ENCODE peak calls at places on chromosomes 6 and 20, in four cellular contexts. X is left ventricle myocardium inferior, L is coronary artery, T is neural progenitor cell. C is an unnamed sample.

GRCh38 chr20:1674990-1675389 is 17.4 kb upstream of the SIRPG start:
- DNase-seq in X (no peak), L (no peak), T (no peak), C (no peak)

GRCh38 chr6:99588618-99589289 is 17.9 kb upstream of the PRDM13 start:
- DNase-seq in X (peak), L (no peak), T (peak), C (no peak)

GRCh38 chr6:139369568-139370046 is 4.8 kb downstream of the CITED2 start:
- DNase-seq in X (no peak), L (no peak), T (peak), C (no peak)

GRCh38 chr6:155186052-155186658 is 77.7 kb upstream of the CLDN20 start:
- DNase-seq in X (no peak), L (no peak), T (no peak), C (no peak)

GRCh38 chr6:34292954-34293353 is 44.1 kb upstream of the SMIM29 start:
- DNase-seq in X (no peak), L (no peak), T (no peak), C (no peak)

GRCh38 chr6:29641430-29642213 is 8.6 kb upstream of the GABBR1 start:
- DNase-seq in X (no peak), L (no peak), T (no peak), C (no peak)

GRCh38 chr6:6283747-6284146 is 36.7 kb downstream of the F13A1 start:
- DNase-seq in X (no peak), L (no peak), T (no peak), C (no peak)

GRCh38 chr20:16749573-16749972 is 1.4 kb downstream of the OTOR start:
- DNase-seq in X (no peak), L (no peak), T (peak), C (no peak)

GRCh38 chr6:122614303-122614702 is 4.1 kb downstream of the PKIB start:
- DNase-seq in X (no peak), L (no peak), T (no peak), C (no peak)

GRCh38 chr20:34920055-34920454 is 35.6 kb downstream of the GSS start:
- DNase-seq in X (no peak), L (no peak), T (no peak), C (no peak)

GRCh38 chr6:137102851-137103492 is 58.2 kb upstream of the IL20RA start:
- DNase-seq in X (no peak), L (no peak), T (no peak), C (no peak)

GRCh38 chr6:150417899-150418824 is 49.4 kb downstream of the IYD start:
- DNase-seq in X (no peak), L (no peak), T (peak), C (no peak)

GRCh38 chr6:29702519-29703103 is 20.6 kb upstream of the HLA-F start:
- DNase-seq in X (peak), L (no peak), T (peak), C (peak)

GRCh38 chr6:28923318-28924102 is at the start of gene TRIM27:
- DNase-seq in X (peak), L (peak), T (peak), C (no peak)

GRCh38 chr20:61524956-61525666 is 273.1 kb downstream of the CDH4 start:
- DNase-seq in X (no peak), L (no peak), T (no peak), C (no peak)

GRCh38 chr6:161011509-161012480 is 20.2 kb downstream of the MAP3K4 start:
- DNase-seq in X (no peak), L (no peak), T (peak), C (no peak)

GRCh38 chr20:60137657-60138245 is 179.5 kb downstream of the CDH26 start:
- DNase-seq in X (no peak), L (no peak), T (peak), C (no peak)

GRCh38 chr6:1143655-1144054 is 168.2 kb upstream of the FOXQ1 start:
- DNase-seq in X (no peak), L (no peak), T (no peak), C (no peak)

GRCh38 chr6:168628732-168629245 is 187.8 kb downstream of the SMOC2 start:
- DNase-seq in X (no peak), L (no peak), T (no peak), C (no peak)

GRCh38 chr20:1324598-1325172 is 4.3 kb downstream of the SDCBP2 start:
- DNase-seq in X (no peak), L (peak), T (no peak), C (no peak)

GRCh38 chr20:35273449-35274171 is 4.3 kb downstream of the MMP24OS start:
- DNase-seq in X (no peak), L (no peak), T (peak), C (peak)

GRCh38 chr6:17503051-17503450 is 97.1 kb upstream of the FAM8A1 start:
- DNase-seq in X (no peak), L (no peak), T (no peak), C (no peak)

GRCh38 chr20:20367681-20368413 is at the start of gene INSM1:
- DNase-seq in X (no peak), L (no peak), T (peak), C (no peak)

GRCh38 chr20:58478141-58478805 is 36.9 kb downstream of the APCDD1L start:
- DNase-seq in X (no peak), L (no peak), T (no peak), C (no peak)

GRCh38 chr6:43292341-43292740 is 5.7 kb upstream of the SLC22A7 start:
- DNase-seq in X (no peak), L (no peak), T (no peak), C (no peak)

GRCh38 chr6:94372229-94372628 is 952.9 kb upstream of the EPHA7 start:
- DNase-seq in X (no peak), L (no peak), T (no peak), C (no peak)

GRCh38 chr6:145534986-145535385 is 200.3 kb downstream of the EPM2A start:
- DNase-seq in X (no peak), L (no peak), T (no peak), C (no peak)

GRCh38 chr6:33213166-33213988 is 5.1 kb downstream of the RING1 start:
- DNase-seq in X (no peak), L (no peak), T (peak), C (no peak)
- H3K27ac ChIP-seq in X (peak), L (peak), T (no peak), C (no peak)

GRCh38 chr20:48794360-48794759 is 33.4 kb downstream of the PREX1 start:
- DNase-seq in X (no peak), L (no peak), T (peak), C (peak)
- H3K27ac ChIP-seq in X (no peak), L (no peak), T (no peak), C (peak)

GRCh38 chr6:15331143-15331542 is 85.3 kb downstream of the JARID2 start:
- DNase-seq in X (no peak), L (no peak), T (no peak), C (no peak)

GRCh38 chr6:15329154-15329781 is 83.4 kb downstream of the JARID2 start:
- DNase-seq in X (no peak), L (no peak), T (peak), C (no peak)

GRCh38 chr6:15332441-15332840 is 86.6 kb downstream of the JARID2 start:
- DNase-seq in X (no peak), L (no peak), T (no peak), C (no peak)

GRCh38 chr6:15330174-15330934 is 84.5 kb downstream of the JARID2 start:
- DNase-seq in X (no peak), L (no peak), T (no peak), C (no peak)

DNA sequence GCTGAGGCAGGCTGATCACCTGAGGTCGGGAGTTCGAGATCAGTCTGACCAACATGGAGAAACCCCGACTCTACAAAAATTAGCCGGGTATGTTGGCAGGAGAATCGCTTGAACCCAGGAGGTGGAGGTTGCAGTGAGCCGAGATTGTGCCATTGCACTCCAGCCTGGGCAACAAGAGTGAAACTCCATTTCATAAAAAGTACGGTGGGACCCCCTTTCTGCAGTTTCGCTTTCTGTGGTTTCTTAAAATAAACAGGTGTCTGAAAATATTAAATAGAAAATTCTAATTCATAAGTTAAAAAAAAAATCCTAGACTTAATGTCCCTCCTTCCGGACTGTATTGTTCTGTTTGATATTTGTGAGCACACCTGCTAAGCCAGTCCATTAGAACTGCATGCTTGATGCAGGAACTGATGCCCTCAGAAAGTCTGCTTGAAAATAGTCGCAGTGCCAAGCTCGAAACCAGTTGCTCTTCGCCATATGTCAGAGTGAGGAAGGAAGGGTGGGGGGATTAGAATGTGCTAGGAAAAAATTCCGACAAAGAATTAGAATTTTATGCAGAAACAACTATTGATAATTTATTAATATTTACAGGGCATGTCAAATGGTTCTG is 85.9 kb downstream of the JARID2 start:
- DNase-seq in X (no peak), L (no peak), T (no peak), C (no peak)
- H3K27ac ChIP-seq in X (no peak), L (no peak), T (no peak), C (no peak)

DNA sequence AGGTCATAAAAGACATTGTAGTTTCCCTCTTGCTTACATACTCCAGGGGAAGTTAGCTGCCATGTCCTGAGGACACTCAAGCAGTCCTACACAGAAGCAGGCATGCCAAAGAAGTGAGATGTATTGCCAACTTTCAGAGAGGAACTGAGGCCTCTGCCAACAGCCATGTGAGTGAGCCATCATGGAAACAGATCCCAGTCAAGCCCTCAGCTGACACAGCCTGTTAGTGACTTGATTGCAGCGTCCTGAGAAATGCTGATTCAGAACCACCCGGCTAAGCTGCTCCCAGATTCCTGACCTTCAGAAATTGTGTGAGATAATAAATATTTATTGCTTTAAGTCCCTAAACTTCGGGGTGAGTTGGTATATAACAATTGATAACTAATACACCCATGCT is 38.1 kb downstream of the GSTA2 start:
- DNase-seq in X (no peak), L (no peak), T (no peak), C (no peak)
- H3K27ac ChIP-seq in X (no peak), L (peak), T (no peak), C (no peak)

DNA sequence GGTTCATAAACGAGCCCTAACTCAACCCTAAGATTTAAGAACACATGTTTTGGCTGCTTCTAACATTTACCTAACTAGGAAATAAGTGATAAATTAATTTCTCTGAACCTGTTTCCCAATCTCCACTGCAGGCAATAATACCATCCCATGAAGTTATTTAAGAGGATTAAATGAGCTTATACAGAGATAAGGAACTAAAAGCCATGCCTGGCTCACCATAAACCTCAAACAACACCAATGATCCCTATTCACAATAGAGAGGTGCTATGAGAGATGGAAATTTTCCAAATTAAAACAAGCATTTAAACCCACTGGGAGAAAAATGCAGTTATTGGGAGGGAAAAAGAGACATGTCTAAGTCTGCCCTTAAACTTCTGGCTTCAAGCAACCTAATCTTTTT is 33.9 kb upstream of the KLHL31 start:
- DNase-seq in X (no peak), L (no peak), T (no peak), C (no peak)
- H3K27ac ChIP-seq in X (no peak), L (no peak), T (no peak), C (no peak)

GRCh38 chr20:25173886-25174308 is 21.6 kb upstream of the ENTPD6 start:
- DNase-seq in X (no peak), L (no peak), T (no peak), C (no peak)
- H3K27ac ChIP-seq in X (no peak), L (no peak), T (no peak), C (no peak)

DNA sequence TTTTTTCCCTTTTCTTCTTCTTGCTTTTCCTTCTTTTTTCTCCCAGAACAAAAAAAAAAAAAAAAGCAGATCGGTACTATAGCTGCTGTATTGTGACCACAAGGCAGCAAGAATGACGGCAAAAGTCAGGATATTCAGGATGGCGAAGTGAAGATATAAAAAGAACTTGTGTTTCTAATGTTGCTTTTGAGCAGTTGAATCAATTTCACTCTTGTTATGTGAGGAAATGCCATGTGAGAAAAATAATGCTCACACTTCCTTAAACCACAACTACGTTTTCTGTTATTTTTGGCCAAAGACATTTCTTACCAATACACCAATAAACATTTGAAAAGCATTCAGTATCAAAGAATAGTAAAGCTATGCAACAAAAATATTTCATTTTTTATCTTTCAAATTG is 510.5 kb downstream of the HACE1 start:
- DNase-seq in X (no peak), L (no peak), T (no peak), C (no peak)
- H3K27ac ChIP-seq in X (no peak), L (no peak), T (no peak), C (no peak)

C was measured in substantia nigra.